ENCODE peak calls at places on chromosomes 2 and 18, in six cellular contexts. B is BE2C, N is lower lobe of right lung, G is IMR-90, Z is GM12865, O is NB4. I is an unnamed sample.

GRCh38 chr18:51342815-51343214 is 145.3 kb upstream of the MEX3C start:
- DNase-seq in N (no peak), B (no peak), Z (no peak), G (peak; percentile 1), O (no peak), I (peak; percentile 90)

GRCh38 chr2:149020432-149020851 is 18.1 kb upstream of the LYPD6B start:
- DNase-seq in G (no peak), B (no peak), O (peak; percentile 26), Z (peak; percentile 94), N (no peak), I (no peak)

GRCh38 chr18:54060343-54061005 is 164.0 kb downstream of the MBD2 start:
- DNase-seq in O (no peak), B (no peak), G (no peak), N (no peak), Z (no peak), I (no peak)

GRCh38 chr2:139201516-139201915 is 421.3 kb upstream of the NXPH2 start:
- DNase-seq in O (no peak), Z (no peak), N (no peak), B (no peak), G (no peak), I (no peak)

GRCh38 chr2:50346104-50346503 is 685.8 kb downstream of the NRXN1 start:
- DNase-seq in B (no peak), G (no peak), Z (no peak), N (peak; percentile 42), O (no peak), I (no peak)

GRCh38 chr18:61953641-61954040 is 60.8 kb upstream of the RNF152 start:
- DNase-seq in B (no peak), G (no peak), O (no peak), N (no peak), Z (no peak), I (no peak)

GRCh38 chr2:33417093-33417492 is 59.4 kb upstream of the RASGRP3 start:
- DNase-seq in G (no peak), B (no peak), N (no peak), O (peak; percentile 40), Z (no peak), I (no peak)

GRCh38 chr18:45896991-45897390 is 70.1 kb downstream of the EPG5 start:
- DNase-seq in Z (no peak), N (no peak), B (no peak), G (no peak), O (no peak), I (no peak)

GRCh38 chr18:61398961-61399632 is 65.9 kb downstream of the CDH20 start:
- DNase-seq in N (no peak), B (no peak), G (peak; percentile 65), O (no peak), Z (no peak), I (peak; percentile 81)

GRCh38 chr2:20225294-20226151 is 593 bp upstream of the SDC1 start:
- DNase-seq in G (peak; percentile 50), B (peak; percentile 72), Z (peak; percentile 76), O (peak; percentile 78), N (peak; percentile 87), I (no peak)
- TF ChIP-seq CTCF in G (peak; percentile 63), B (peak; percentile 59), Z (peak; percentile 63), O (peak; percentile 42), N (peak; percentile 51), I (peak; percentile 67)

GRCh38 chr2:159725713-159726112 is 13.4 kb downstream of the MARCHF7 start:
- DNase-seq in O (no peak), N (no peak), Z (no peak), B (no peak), G (no peak), I (no peak)
- TF ChIP-seq CTCF in O (no peak), N (no peak), Z (no peak), B (no peak), G (no peak), I (no peak)

GRCh38 chr2:121888189-121888557 is 132.7 kb downstream of the TSN start:
- DNase-seq in N (no peak), B (no peak), Z (peak; percentile 56), G (no peak), O (peak; percentile 39), I (no peak)
- TF ChIP-seq CTCF in N (peak; percentile 24), B (peak; percentile 30), Z (peak; percentile 56), G (no peak), O (peak; percentile 48), I (peak; percentile 54)

GRCh38 chr2:187580462-187581124 is 26.4 kb upstream of the TFPI start:
- DNase-seq in G (peak; percentile 85), O (peak; percentile 65), B (no peak), N (no peak), Z (peak; percentile 55), I (no peak)
- TF ChIP-seq CTCF in G (peak; percentile 77), O (peak; percentile 17), B (peak; percentile 27), N (peak; percentile 46), Z (peak; percentile 29), I (no peak)